ENCODE peak calls at places on chromosomes 2 and 18, in eight cellular contexts. L is kidney tubule cell; W is foreskin melanocyte; M is brain microvascular endothelial cell; G is NCI-H69; Q is activated CD4-positive, alpha-beta T cell treated with anti-CD3 and anti-CD28 coated beads, Interleukin-2, amount 50 U/mL, for 48 hours; U is amniotic stem cell; I is substantia nigra. Z is an unnamed sample.

GRCh38 chr2:121483021-121483420 is 47.7 kb upstream of the RNU4ATAC start:
- DNase-seq in M (no peak), U (no peak), I (no peak), L (peak), W (peak), G (no peak), Q (no peak), Z (no peak)

GRCh38 chr2:125224830-125225229 is 1199.7 kb downstream of the CNTNAP5 start:
- DNase-seq in I (no peak), W (no peak), G (no peak), M (no peak), L (no peak), Q (no peak), U (no peak), Z (no peak)

GRCh38 chr2:105176429-105176828 is 65.1 kb upstream of the GPR45 start:
- DNase-seq in M (no peak), Q (no peak), L (peak), U (no peak), G (peak), W (no peak), I (no peak), Z (no peak)

GRCh38 chr2:25473131-25473530 is 131.4 kb upstream of the DNMT3A start:
- DNase-seq in M (no peak), W (no peak), U (no peak), Q (no peak), I (no peak), L (no peak), G (no peak), Z (no peak)

GRCh38 chr2:98063289-98063688 is 23.7 kb upstream of the VWA3B start:
- DNase-seq in L (no peak), G (no peak), U (no peak), M (no peak), W (no peak), I (no peak), Q (no peak), Z (no peak)

GRCh38 chr2:218371987-218372358 is 10.1 kb upstream of the SLC11A1 start:
- DNase-seq in M (no peak), G (no peak), W (no peak), L (no peak), Q (no peak), U (no peak), I (no peak), Z (no peak)

GRCh38 chr2:69113627-69114026 is 100.6 kb downstream of the ANTXR1 start:
- DNase-seq in M (no peak), Q (no peak), U (no peak), G (no peak), I (no peak), L (no peak), W (no peak), Z (no peak)

GRCh38 chr18:59911600-59911999 is 11.8 kb downstream of the PMAIP1 start:
- DNase-seq in G (no peak), Q (no peak), W (no peak), I (no peak), M (no peak), L (no peak), U (no peak), Z (no peak)

GRCh38 chr2:49002750-49003149 is 151.6 kb downstream of the FSHR start:
- DNase-seq in W (peak), G (no peak), I (no peak), U (no peak), Q (no peak), L (peak), M (no peak), Z (peak)

GRCh38 chr2:7031424-7032245 is 114.4 kb downstream of the RNF144A start:
- DNase-seq in L (peak), U (no peak), G (peak), M (peak), W (no peak), Q (peak), I (no peak), Z (no peak)

GRCh38 chr2:181943411-181944124 is 42.1 kb upstream of the PPP1R1C start:
- DNase-seq in W (no peak), Q (no peak), M (no peak), I (no peak), L (no peak), U (no peak), G (no peak), Z (no peak)

GRCh38 chr2:177273456-177273855 is 8.9 kb upstream of the NFE2L2 start:
- DNase-seq in I (no peak), Q (no peak), U (no peak), G (no peak), L (no peak), W (no peak), M (no peak), Z (no peak)

GRCh38 chr2:233421091-233421816 is 67.0 kb downstream of the DGKD start:
- DNase-seq in G (no peak), U (no peak), Q (no peak), W (no peak), M (no peak), L (no peak), I (no peak), Z (no peak)

GRCh38 chr2:240874715-240875227 is 6.1 kb downstream of the AGXT start:
- DNase-seq in G (no peak), W (no peak), I (no peak), Q (no peak), L (no peak), U (no peak), M (no peak), Z (no peak)

GRCh38 chr2:60483400-60483799 is 70.1 kb downstream of the BCL11A start:
- DNase-seq in U (peak), M (peak), L (peak), W (no peak), I (no peak), G (no peak), Q (no peak), Z (no peak)

GRCh38 chr2:197255550-197255949 is 55.0 kb downstream of the ANKRD44 start:
- DNase-seq in G (peak), L (no peak), I (peak), M (peak), W (no peak), Q (peak), U (no peak), Z (peak)

GRCh38 chr2:236946871-236947270 is 138.8 kb upstream of the COPS8 start:
- DNase-seq in M (no peak), W (peak), I (no peak), L (no peak), Q (no peak), G (no peak), U (no peak), Z (no peak)

GRCh38 chr2:38598991-38599295 is 3.8 kb downstream of the HNRNPLL start:
- DNase-seq in U (no peak), I (no peak), W (no peak), M (no peak), L (no peak), Q (no peak), G (peak), Z (no peak)

GRCh38 chr2:133457862-133458261 is 110.4 kb downstream of the NCKAP5 start:
- DNase-seq in U (no peak), W (peak), L (no peak), G (peak), I (no peak), Q (no peak), M (no peak), Z (no peak)

GRCh38 chr2:50535971-50536759 is 495.8 kb downstream of the NRXN1 start:
- DNase-seq in G (peak), I (no peak), L (peak), W (no peak), M (peak), U (no peak), Q (no peak), Z (peak)

GRCh38 chr18:3486514-3486913 is 36.5 kb downstream of the TGIF1 start:
- DNase-seq in G (no peak), L (no peak), U (no peak), Q (no peak), W (no peak), M (no peak), I (no peak), Z (no peak)

GRCh38 chr2:147792966-147793617 is 51.7 kb upstream of the ACVR2A start:
- DNase-seq in L (peak), W (no peak), M (peak), G (no peak), Q (no peak), I (no peak), U (no peak), Z (no peak)

GRCh38 chr2:8536686-8537571 is 144.9 kb upstream of the ID2 start:
- DNase-seq in M (no peak), U (no peak), I (no peak), Q (no peak), G (no peak), W (no peak), L (no peak), Z (no peak)

GRCh38 chr2:172693037-172693436 is 42.6 kb upstream of the RAPGEF4 start:
- DNase-seq in G (peak), W (peak), U (peak), I (no peak), M (peak), L (peak), Q (peak), Z (peak)

GRCh38 chr18:37243756-37244155 is 321.8 kb downstream of the CELF4 start:
- DNase-seq in I (no peak), U (no peak), W (no peak), Q (no peak), G (no peak), M (no peak), L (no peak), Z (no peak)

GRCh38 chr2:105403785-105404698 is 5.2 kb upstream of the FHL2 start:
- DNase-seq in G (peak), Q (no peak), I (no peak), U (peak), M (peak), L (peak), W (no peak), Z (peak)

GRCh38 chr2:128595763-128596452 is 277.2 kb upstream of the HS6ST1 start:
- DNase-seq in W (no peak), L (no peak), G (no peak), M (no peak), Q (no peak), U (no peak), I (no peak), Z (no peak)

GRCh38 chr2:2291500-2292260 is 39.4 kb downstream of the MYT1L start:
- DNase-seq in W (no peak), M (no peak), G (peak), Q (no peak), U (no peak), L (peak), I (peak), Z (no peak)

GRCh38 chr2:70691497-70691896 is 76.5 kb downstream of the ADD2 start:
- DNase-seq in L (no peak), G (no peak), W (no peak), I (no peak), Q (no peak), U (no peak), M (no peak), Z (no peak)

GRCh38 chr18:75128051-75128605 is 80.8 kb downstream of the PTGR3 start:
- DNase-seq in W (no peak), I (no peak), U (no peak), L (no peak), Q (no peak), G (no peak), M (no peak), Z (no peak)

GRCh38 chr2:217621391-217621801 is 381.4 kb downstream of the TNS1 start:
- DNase-seq in U (no peak), L (no peak), Q (no peak), M (no peak), W (no peak), G (no peak), I (no peak), Z (no peak)

GRCh38 chr18:55830490-55830889 is 242.5 kb upstream of the TCF4 start:
- DNase-seq in G (no peak), M (no peak), Q (no peak), I (no peak), W (no peak), U (no peak), L (no peak), Z (no peak)

GRCh38 chr2:199624958-199625357 is 167.2 kb upstream of the SATB2 start:
- DNase-seq in I (no peak), U (no peak), Q (no peak), G (no peak), M (no peak), L (peak), W (no peak), Z (no peak)

GRCh38 chr18:47724186-47724975 is 206.1 kb downstream of the SMAD2 start:
- DNase-seq in U (no peak), Q (no peak), I (no peak), M (no peak), W (no peak), G (no peak), L (no peak), Z (no peak)

GRCh38 chr2:137910641-137911040 is 53.6 kb upstream of the HNMT start:
- DNase-seq in I (no peak), Q (no peak), L (peak), U (no peak), W (peak), G (peak), M (no peak), Z (no peak)

GRCh38 chr18:54222922-54223567 is 1.4 kb downstream of the MBD2 start:
- DNase-seq in G (peak), W (no peak), M (no peak), Q (peak), L (no peak), U (no peak), I (no peak), Z (no peak)

GRCh38 chr2:67571785-67572718 is 174.9 kb downstream of the ETAA1 start:
- DNase-seq in W (no peak), U (no peak), G (no peak), M (no peak), L (peak), Q (no peak), I (no peak), Z (no peak)

GRCh38 chr18:9082763-9083510 is 19.6 kb upstream of the NDUFV2 start:
- DNase-seq in U (no peak), L (no peak), I (no peak), Q (peak), G (no peak), M (no peak), W (no peak), Z (no peak)

Z was measured in astrocyte of the cerebellum.